ENCODE peak calls at places on chromosome 5, in six cellular contexts. H is GM23248, E is HepG2, D is GM23338, K is hepatocyte, F is fibroblast of lung. M is an unnamed sample.

GRCh38 chr5:6603643-6604042 is 29.2 kb downstream of the NSUN2 start:
- DNase-seq in H (no peak), E (no peak), D (no peak), K (peak), F (no peak), M (no peak)

GRCh38 chr5:145778144-145778900 is 56.8 kb downstream of the PRELID2 start:
- DNase-seq in H (no peak), E (no peak), D (no peak), K (no peak), F (no peak), M (no peak)

GRCh38 chr5:96537386-96537785 is 104.3 kb upstream of the PCSK1 start:
- DNase-seq in H (peak), E (no peak), D (no peak), K (no peak), F (peak), M (peak)

GRCh38 chr5:168658394-168658793 is 79.2 kb upstream of the PANK3 start:
- DNase-seq in H (no peak), E (no peak), D (no peak), K (no peak), F (no peak), M (no peak)

GRCh38 chr5:65172486-65173129 is 309.1 kb downstream of the ADAMTS6 start:
- DNase-seq in H (peak), E (no peak), D (no peak), K (no peak), F (peak), M (no peak)

GRCh38 chr5:78699565-78700143 is 51.1 kb upstream of the LHFPL2 start:
- DNase-seq in H (peak), E (peak), D (no peak), K (peak), F (peak), M (peak)

GRCh38 chr5:175778951-175779475 is 92.4 kb upstream of the CPLX2 start:
- DNase-seq in H (peak), E (peak), D (peak), K (peak), F (peak), M (peak)

GRCh38 chr5:54985301-54986268 is at the start of gene ESM1:
- DNase-seq in H (peak), E (no peak), D (peak), K (no peak), F (peak), M (no peak)

GRCh38 chr5:172721455-172722308 is 49.3 kb downstream of the DUSP1 start:
- DNase-seq in H (peak), E (no peak), D (no peak), K (no peak), F (peak), M (peak)

GRCh38 chr5:125083932-125084331 is 337.5 kb upstream of the ZNF608 start:
- DNase-seq in H (peak), E (no peak), D (no peak), K (peak), F (peak), M (no peak)

GRCh38 chr5:2153350-2153749 is 270.6 kb upstream of the IRX4 start:
- DNase-seq in H (no peak), E (no peak), D (no peak), K (no peak), F (no peak), M (no peak)

GRCh38 chr5:78640622-78641021 is 8.0 kb downstream of the LHFPL2 start:
- DNase-seq in H (peak), E (peak), D (no peak), K (no peak), F (peak), M (no peak)

GRCh38 chr5:126448720-126449119 is 25.5 kb downstream of the GRAMD2B start:
- DNase-seq in H (no peak), E (no peak), D (no peak), K (no peak), F (no peak), M (no peak)

GRCh38 chr5:75460532-75460931 is 50.9 kb downstream of the CERT1 start:
- DNase-seq in H (no peak), E (no peak), D (no peak), K (no peak), F (no peak), M (no peak)

GRCh38 chr5:98779264-98779877 is 5.9 kb downstream of the RGMB start:
- DNase-seq in H (peak), E (peak), D (no peak), K (no peak), F (no peak), M (no peak)

GRCh38 chr5:93622240-93622885 is 39.3 kb downstream of the NR2F1 start:
- DNase-seq in H (peak), E (peak), D (peak), K (no peak), F (peak), M (peak)

GRCh38 chr5:52989025-52989780 is at the start of gene ITGA2:
- DNase-seq in H (peak), E (peak), D (peak), K (peak), F (peak), M (peak)

GRCh38 chr5:96595300-96596090 is 66.7 kb upstream of the CAST start:
- DNase-seq in H (no peak), E (peak), D (peak), K (no peak), F (no peak), M (peak)

GRCh38 chr5:160657622-160658458 is 194.2 kb downstream of the ATP10B start:
- DNase-seq in H (no peak), E (no peak), D (no peak), K (no peak), F (no peak), M (no peak)

GRCh38 chr5:158434749-158435148 is 575.8 kb upstream of the CLINT1 start:
- DNase-seq in H (no peak), E (no peak), D (no peak), K (no peak), F (no peak), M (no peak)
- H3K27ac ChIP-seq in H (peak), E (no peak), D (no peak), K (no peak), F (no peak), M (no peak)

DNA sequence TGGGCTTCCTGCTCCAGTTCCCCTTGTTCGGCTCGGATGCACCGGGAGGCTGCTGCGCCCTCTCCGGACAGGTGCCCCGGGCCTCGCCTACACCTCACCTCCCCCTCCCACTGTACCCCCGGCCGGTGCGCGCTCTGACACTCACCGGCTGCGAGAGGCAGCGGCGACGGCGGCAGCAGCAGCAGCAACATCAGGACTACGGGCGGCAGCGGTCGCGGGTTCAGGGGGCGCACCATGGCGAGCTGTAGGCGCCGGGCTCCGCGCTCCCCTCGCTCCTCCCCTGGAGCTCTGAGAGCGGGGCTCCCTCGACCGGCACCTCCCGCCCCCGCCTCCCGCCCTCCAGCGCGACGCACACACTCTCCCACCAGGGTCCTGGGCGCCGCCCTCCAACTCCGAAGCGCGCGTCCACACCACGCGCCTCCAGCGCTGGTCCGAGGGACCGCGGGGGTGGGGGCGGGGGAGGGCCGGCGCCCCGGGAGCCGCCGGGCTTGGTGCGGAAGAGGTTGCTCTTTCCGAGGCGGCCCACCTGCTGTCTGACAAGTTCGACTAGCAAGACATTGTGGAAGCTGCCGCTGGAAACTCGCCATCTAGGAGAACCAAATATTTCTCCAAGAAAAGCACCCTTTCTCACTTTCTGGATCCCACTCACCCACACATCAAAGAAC is at the start of gene GFRA3:
- DNase-seq in H (peak), E (no peak), D (peak), K (peak), F (peak), M (peak)
- TF ChIP-seq EZH2 in H (no peak), E (no peak), D (no peak), K (no peak), F (no peak), M (no peak)

GRCh38 chr5:171633776-171634470 is 151.7 kb upstream of the SMIM23 start:
- DNase-seq in H (no peak), E (no peak), D (no peak), K (no peak), F (no peak), M (no peak)

GRCh38 chr5:171630047-171630669 is 155.5 kb upstream of the SMIM23 start:
- DNase-seq in H (peak), E (no peak), D (peak), K (peak), F (peak), M (peak)

GRCh38 chr5:171635028-171635427 is 150.6 kb upstream of the SMIM23 start:
- DNase-seq in H (no peak), E (no peak), D (no peak), K (no peak), F (no peak), M (no peak)

GRCh38 chr5:171630670-171631065 is 154.9 kb upstream of the SMIM23 start:
- DNase-seq in H (no peak), E (no peak), D (no peak), K (no peak), F (no peak), M (no peak)

DNA sequence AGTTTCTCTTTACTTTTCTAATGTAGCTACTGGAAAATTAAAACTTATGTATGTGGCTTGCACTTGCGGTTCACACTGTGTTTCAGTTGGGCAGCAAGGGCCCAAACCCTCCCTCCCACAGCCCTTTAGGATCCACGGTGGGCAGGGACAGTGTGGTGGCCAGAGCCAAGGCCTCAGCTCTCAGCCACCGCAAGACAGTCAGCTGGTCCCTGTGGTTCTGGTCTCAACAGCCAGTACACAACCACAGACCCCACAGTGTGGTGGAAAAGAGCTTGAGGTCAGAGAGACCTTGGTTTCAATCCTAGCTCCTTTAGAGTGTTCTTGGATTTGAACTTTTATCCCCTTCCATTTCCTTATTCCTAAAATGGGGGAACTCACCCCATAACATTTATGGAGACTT is 153.0 kb upstream of the SMIM23 start:
- DNase-seq in H (no peak), E (no peak), D (no peak), K (no peak), F (no peak), M (no peak)
- H3K27ac ChIP-seq in H (no peak), E (no peak), D (no peak), K (no peak), F (no peak), M (no peak)

GRCh38 chr5:51395666-51396356 is 12.6 kb downstream of the ISL1 start:
- DNase-seq in H (no peak), E (no peak), D (no peak), K (no peak), F (no peak), M (no peak)

GRCh38 chr5:51399636-51399993 is 16.4 kb downstream of the ISL1 start:
- DNase-seq in H (no peak), E (no peak), D (no peak), K (no peak), F (no peak), M (no peak)

GRCh38 chr5:51396797-51397196 is 13.5 kb downstream of the ISL1 start:
- DNase-seq in H (no peak), E (no peak), D (no peak), K (no peak), F (no peak), M (no peak)

GRCh38 chr5:51397996-51398395 is 14.7 kb downstream of the ISL1 start:
- DNase-seq in H (no peak), E (no peak), D (peak), K (no peak), F (no peak), M (no peak)

DNA sequence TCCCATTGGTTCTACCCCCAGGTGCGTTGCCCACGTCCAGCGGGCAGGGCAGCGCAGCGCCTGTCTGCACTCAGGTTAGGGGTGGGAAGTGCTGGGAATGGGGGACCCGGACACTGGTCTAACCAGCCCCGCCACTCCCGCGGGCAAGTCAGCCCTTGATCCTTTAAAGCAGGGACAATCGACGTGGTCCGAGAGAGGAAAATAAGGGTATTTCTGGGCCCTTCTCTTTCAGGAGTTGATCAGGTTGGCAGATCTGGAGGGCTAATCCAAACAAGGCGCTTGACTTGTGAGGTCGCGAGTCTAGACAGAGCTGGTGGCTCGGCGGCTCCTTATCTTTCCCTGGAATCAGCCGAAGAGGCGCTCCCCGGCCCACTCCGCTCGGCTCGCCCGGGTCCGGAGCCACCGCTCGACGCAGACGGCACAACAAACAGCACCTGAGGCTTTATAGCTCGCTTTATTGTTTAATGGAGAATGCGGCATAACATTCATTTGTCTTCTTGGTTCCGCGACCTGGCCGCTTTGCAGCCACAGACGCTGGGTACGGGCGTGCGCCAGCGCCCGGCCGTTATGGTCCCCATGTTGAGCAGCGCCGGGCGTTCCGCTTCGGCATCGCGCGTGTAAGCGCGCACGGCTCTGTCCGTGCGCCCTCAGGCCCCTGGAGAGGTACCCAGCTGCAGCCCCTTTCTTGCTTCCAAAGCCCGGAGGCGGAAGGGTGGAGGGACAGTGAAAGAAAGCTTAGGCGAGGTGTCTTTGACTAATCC is 15.8 kb downstream of the ISL1 start:
- DNase-seq in H (no peak), E (no peak), D (peak), K (no peak), F (no peak), M (no peak)
- TF ChIP-seq EZH2 in H (no peak), E (no peak), D (peak), K (no peak), F (no peak), M (no peak)

GRCh38 chr5:140165921-140166270 is 9.1 kb upstream of the CYSTM1 start:
- DNase-seq in H (no peak), E (no peak), D (no peak), K (no peak), F (no peak), M (no peak)
- H3K27ac ChIP-seq in H (no peak), E (no peak), D (no peak), K (peak), F (no peak), M (no peak)

DNA sequence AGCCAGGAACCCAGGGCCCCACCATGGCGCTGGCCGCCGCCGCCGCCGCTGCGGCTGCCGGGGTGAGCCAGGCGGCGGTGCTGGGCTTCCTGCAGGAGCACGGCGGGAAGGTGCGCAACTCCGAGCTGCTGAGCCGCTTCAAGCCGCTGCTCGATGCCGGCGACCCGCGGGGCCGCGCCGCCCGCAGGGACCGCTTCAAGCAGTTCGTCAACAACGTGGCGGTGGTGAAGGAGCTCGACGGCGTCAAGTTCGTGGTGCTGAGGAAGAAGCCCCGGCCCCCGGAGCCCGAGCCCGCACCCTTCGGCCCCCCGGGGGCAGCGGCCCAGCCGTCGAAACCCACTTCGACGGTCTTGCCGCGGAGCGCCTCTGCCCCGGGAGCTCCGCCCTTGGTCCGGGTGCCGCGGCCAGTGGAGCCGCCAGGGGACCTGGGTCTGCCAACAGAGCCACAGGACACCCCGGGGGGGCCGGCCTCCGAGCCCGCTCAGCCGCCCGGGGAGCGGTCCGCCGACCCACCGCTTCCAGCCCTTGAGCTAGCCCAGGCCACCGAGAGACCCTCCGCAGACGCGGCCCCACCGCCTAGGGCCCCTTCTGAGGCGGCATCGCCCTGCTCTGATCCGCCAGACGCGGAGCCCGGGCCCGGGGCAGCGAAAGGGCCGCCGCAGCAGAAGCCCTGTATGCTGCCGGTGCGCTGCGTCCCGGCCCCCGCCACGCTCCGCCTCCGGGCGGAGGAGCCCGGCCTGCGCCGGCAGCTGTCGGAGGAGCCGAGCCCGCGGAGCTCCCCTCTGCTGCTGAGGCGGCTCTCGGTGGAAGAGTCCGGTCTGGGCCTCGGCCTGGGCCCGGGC is 718 bp downstream of the SOWAHA start:
- DNase-seq in H (peak), E (no peak), D (peak), K (peak), F (peak), M (peak)
- TF ChIP-seq EZH2 in H (no peak), E (no peak), D (peak), K (peak), F (peak), M (no peak)

GRCh38 chr5:169716287-169716686 is 79.2 kb downstream of the DOCK2 start:
- DNase-seq in H (peak), E (no peak), D (no peak), K (no peak), F (peak), M (no peak)
- H3K27ac ChIP-seq in H (peak), E (no peak), D (no peak), K (no peak), F (no peak), M (no peak)

GRCh38 chr5:115179959-115180709 is 10.4 kb upstream of the TRIM36 start:
- DNase-seq in H (peak), E (no peak), D (peak), K (peak), F (peak), M (peak)
- TF ChIP-seq EZH2 in H (peak), E (peak), D (peak), K (peak), F (peak), M (no peak)

M was measured in A673.